ENCODE peak calls at places on chromosome 7, in six cellular contexts. T, W, X, P, M and N are unnamed samples.

GRCh38 chr7:118330373-118330772 is 105.9 kb downstream of the ANKRD7 start:
- DNase-seq in T (no peak), W (no peak), X (no peak), P (no peak), M (no peak), N (no peak)

GRCh38 chr7:100901921-100902332 is 6.2 kb upstream of the ACHE start:
- DNase-seq in T (no peak), W (no peak), X (no peak), P (no peak), M (no peak), N (no peak)

GRCh38 chr7:32447218-32447617 is 43.0 kb downstream of the LSM5 start:
- DNase-seq in T (no peak), W (no peak), X (no peak), P (no peak), M (no peak), N (no peak)

GRCh38 chr7:82443801-82444219 is 233 bp upstream of the CACNA2D1 start:
- DNase-seq in T (peak; percentile 54), W (peak; percentile 91), X (peak; percentile 90), P (peak; percentile 50), M (peak; percentile 88), N (peak; percentile 90)

GRCh38 chr7:112638675-112639400 is 151.4 kb downstream of the TMEM168 start:
- DNase-seq in T (no peak), W (no peak), X (no peak), P (no peak), M (no peak), N (no peak)

GRCh38 chr7:997404-998395 is 14.7 kb downstream of the CYP2W1 start:
- DNase-seq in T (no peak), W (no peak), X (peak; percentile 73), P (no peak), M (no peak), N (no peak)

GRCh38 chr7:158077441-158077840 is 510.2 kb downstream of the PTPRN2 start:
- DNase-seq in T (no peak), W (no peak), X (no peak), P (no peak), M (no peak), N (no peak)

GRCh38 chr7:47406766-47407129 is 175.2 kb downstream of the TNS3 start:
- DNase-seq in T (no peak), W (no peak), X (no peak), P (no peak), M (no peak), N (no peak)

GRCh38 chr7:44280993-44281721 is 44.2 kb downstream of the CAMK2B start:
- DNase-seq in T (peak; percentile 54), W (no peak), X (no peak), P (peak; percentile 12), M (no peak), N (no peak)

GRCh38 chr7:141702047-141702567 is at the start of gene DENND11:
- DNase-seq in T (peak; percentile 34), W (peak; percentile 11), X (peak; percentile 22), P (peak; percentile 55), M (peak; percentile 76), N (no peak)

GRCh38 chr7:149855368-149856305 is 17.5 kb downstream of the ZNF862 start:
- DNase-seq in T (peak; percentile 83), W (peak; percentile 88), X (no peak), P (no peak), M (peak; percentile 48), N (peak; percentile 52)

GRCh38 chr7:32059289-32060045 is 10.7 kb downstream of the PDE1C start:
- DNase-seq in T (peak; percentile 78), W (peak; percentile 71), X (no peak), P (no peak), M (peak; percentile 18), N (no peak)

GRCh38 chr7:69967152-69967591 is 368.9 kb downstream of the AUTS2 start:
- DNase-seq in T (peak; percentile 20), W (no peak), X (peak; percentile 3), P (no peak), M (no peak), N (no peak)

GRCh38 chr7:27165089-27165654 is at the start of gene HOXA9:
- DNase-seq in T (peak; percentile 93), W (peak; percentile 61), X (no peak), P (no peak), M (peak; percentile 84), N (no peak)

GRCh38 chr7:159091041-159091440 is 53.6 kb downstream of the VIPR2 start:
- DNase-seq in T (no peak), W (no peak), X (no peak), P (no peak), M (no peak), N (no peak)

GRCh38 chr7:96184783-96185182 is 137.1 kb downstream of the SLC25A13 start:
- DNase-seq in T (no peak), W (no peak), X (no peak), P (no peak), M (no peak), N (no peak)

GRCh38 chr7:38673795-38674194 is 42.6 kb upstream of the AMPH start:
- DNase-seq in T (peak; percentile 54), W (peak; percentile 84), X (no peak), P (no peak), M (peak; percentile 76), N (peak; percentile 72)